ENCODE peak calls at places on chromosomes 16 and 17, in six cellular contexts. One of them, this sample, is unnamed.

GRCh38 chr16:86823895-86824671 is 245.7 kb downstream of the FOXL1 start:
- DNase-seq in fibroblast of villous mesenchyme: peak
- DNase-seq in retina: no peak
- DNase-seq in T-cell: no peak
- DNase-seq in fibroblast of pulmonary artery: peak
- DNase-seq in activated CD4-positive, alpha-beta T cell treated with anti-CD3 and anti-CD28 coated beads for 24 hours: no peak
- DNase-seq in this sample: no peak

GRCh38 chr16:80663078-80663477 is 122.3 kb downstream of the DYNLRB2 start:
- DNase-seq in fibroblast of villous mesenchyme: no peak
- DNase-seq in retina: no peak
- DNase-seq in T-cell: no peak
- DNase-seq in fibroblast of pulmonary artery: no peak
- DNase-seq in activated CD4-positive, alpha-beta T cell treated with anti-CD3 and anti-CD28 coated beads for 24 hours: no peak
- DNase-seq in this sample: no peak

GRCh38 chr17:49823614-49824013 is 24.3 kb downstream of the TAC4 start:
- DNase-seq in fibroblast of villous mesenchyme: peak
- DNase-seq in retina: no peak
- DNase-seq in T-cell: no peak
- DNase-seq in fibroblast of pulmonary artery: no peak
- DNase-seq in activated CD4-positive, alpha-beta T cell treated with anti-CD3 and anti-CD28 coated beads for 24 hours: no peak
- DNase-seq in this sample: no peak

GRCh38 chr17:61088556-61088955 is 311.1 kb upstream of the TBX2 start:
- DNase-seq in fibroblast of villous mesenchyme: peak
- DNase-seq in retina: no peak
- DNase-seq in T-cell: no peak
- DNase-seq in fibroblast of pulmonary artery: no peak
- DNase-seq in activated CD4-positive, alpha-beta T cell treated with anti-CD3 and anti-CD28 coated beads for 24 hours: no peak
- DNase-seq in this sample: no peak

GRCh38 chr16:66366433-66367299 is at the start of gene CDH5:
- DNase-seq in fibroblast of villous mesenchyme: no peak
- DNase-seq in retina: no peak
- DNase-seq in T-cell: no peak
- DNase-seq in fibroblast of pulmonary artery: peak
- DNase-seq in activated CD4-positive, alpha-beta T cell treated with anti-CD3 and anti-CD28 coated beads for 24 hours: no peak
- DNase-seq in this sample: no peak

GRCh38 chr16:3934491-3935185 is 54.1 kb upstream of the CREBBP start:
- DNase-seq in fibroblast of villous mesenchyme: no peak
- DNase-seq in retina: no peak
- DNase-seq in T-cell: no peak
- DNase-seq in fibroblast of pulmonary artery: no peak
- DNase-seq in activated CD4-positive, alpha-beta T cell treated with anti-CD3 and anti-CD28 coated beads for 24 hours: no peak
- DNase-seq in this sample: no peak

GRCh38 chr16:57802635-57803412 is 533 bp upstream of the KIFC3 start:
- DNase-seq in fibroblast of villous mesenchyme: peak
- DNase-seq in retina: peak
- DNase-seq in T-cell: no peak
- DNase-seq in fibroblast of pulmonary artery: peak
- DNase-seq in activated CD4-positive, alpha-beta T cell treated with anti-CD3 and anti-CD28 coated beads for 24 hours: no peak
- DNase-seq in this sample: peak

GRCh38 chr17:50213026-50214015 is 11.9 kb upstream of the COL1A1 start:
- DNase-seq in fibroblast of villous mesenchyme: no peak
- DNase-seq in retina: no peak
- DNase-seq in T-cell: peak
- DNase-seq in fibroblast of pulmonary artery: no peak
- DNase-seq in activated CD4-positive, alpha-beta T cell treated with anti-CD3 and anti-CD28 coated beads for 24 hours: peak
- DNase-seq in this sample: peak

GRCh38 chr17:48442819-48443218 is 12.8 kb upstream of the SKAP1 start:
- DNase-seq in fibroblast of villous mesenchyme: no peak
- DNase-seq in retina: no peak
- DNase-seq in T-cell: no peak
- DNase-seq in fibroblast of pulmonary artery: no peak
- DNase-seq in activated CD4-positive, alpha-beta T cell treated with anti-CD3 and anti-CD28 coated beads for 24 hours: no peak
- DNase-seq in this sample: no peak

GRCh38 chr17:60720763-60721531 is 43.3 kb downstream of the BCAS3 start:
- DNase-seq in fibroblast of villous mesenchyme: peak
- DNase-seq in retina: peak
- DNase-seq in T-cell: no peak
- DNase-seq in fibroblast of pulmonary artery: peak
- DNase-seq in activated CD4-positive, alpha-beta T cell treated with anti-CD3 and anti-CD28 coated beads for 24 hours: peak
- DNase-seq in this sample: peak

GRCh38 chr16:17469011-17469741 is 1.6 kb downstream of the XYLT1 start:
- DNase-seq in fibroblast of villous mesenchyme: peak
- DNase-seq in retina: peak
- DNase-seq in T-cell: no peak
- DNase-seq in fibroblast of pulmonary artery: peak
- DNase-seq in activated CD4-positive, alpha-beta T cell treated with anti-CD3 and anti-CD28 coated beads for 24 hours: no peak
- DNase-seq in this sample: no peak

GRCh38 chr17:58215685-58216084 is 3.4 kb downstream of the MKS1 start:
- DNase-seq in fibroblast of villous mesenchyme: no peak
- DNase-seq in retina: no peak
- DNase-seq in T-cell: no peak
- DNase-seq in fibroblast of pulmonary artery: no peak
- DNase-seq in activated CD4-positive, alpha-beta T cell treated with anti-CD3 and anti-CD28 coated beads for 24 hours: no peak
- DNase-seq in this sample: no peak

GRCh38 chr17:77127735-77128361 is 12.9 kb upstream of the SEC14L1 start:
- DNase-seq in fibroblast of villous mesenchyme: no peak
- DNase-seq in retina: no peak
- DNase-seq in T-cell: peak
- DNase-seq in fibroblast of pulmonary artery: no peak
- DNase-seq in activated CD4-positive, alpha-beta T cell treated with anti-CD3 and anti-CD28 coated beads for 24 hours: peak
- DNase-seq in this sample: no peak

This sample was measured in H9.